ENCODE peak calls at places on chromosomes 6 and 20, in nine cellular contexts. W is PC-9, P is breast epithelium, H is small intestine, G is esophagus squamous epithelium, F is IMR-90, M is aorta, Q is fibroblast of lung, X is HAP-1. T is an unnamed sample. For H3K4me1, the result is how much of the 10 kb centered on the place peaks cover.

GRCh38 chr20:62581806-62582205 is 60.5 kb upstream of the SLCO4A1 start:
- DNase-seq in W (no peak), P (no peak), H (no peak), G (no peak), F (no peak), M (no peak), Q (no peak), X (no peak), T (no peak)

GRCh38 chr6:157879034-157879872 is 56.2 kb downstream of the SNX9 start:
- DNase-seq in W (no peak), P (no peak), H (no peak), G (no peak), F (no peak), M (no peak), Q (no peak), X (peak), T (no peak)

GRCh38 chr20:23136893-23137745 is 51.0 kb upstream of the CD93 start:
- DNase-seq in W (peak), P (no peak), H (no peak), G (no peak), F (no peak), M (peak), Q (no peak), X (no peak), T (no peak)

GRCh38 chr20:17966432-17967312 is 1.9 kb downstream of the SNX5 start:
- DNase-seq in W (no peak), P (no peak), H (peak), G (no peak), F (peak), M (no peak), Q (peak), X (peak), T (no peak)

GRCh38 chr6:164085552-164086325 is 671.2 kb downstream of the QKI start:
- DNase-seq in W (no peak), P (peak), H (no peak), G (no peak), F (no peak), M (peak), Q (peak), X (no peak), T (no peak)

GRCh38 chr6:63560806-63561672 is 11.2 kb upstream of the LOC128125822 start:
- DNase-seq in W (no peak), P (no peak), H (no peak), G (no peak), F (peak), M (no peak), Q (peak), X (no peak), T (no peak)

GRCh38 chr6:158766621-158767435 is 52.3 kb downstream of the EZR start:
- DNase-seq in W (no peak), P (no peak), H (no peak), G (no peak), F (no peak), M (no peak), Q (peak), X (no peak), T (no peak)

GRCh38 chr20:12166053-12166717 is 248.5 kb downstream of the BTBD3 start:
- DNase-seq in W (no peak), P (peak), H (peak), G (no peak), F (peak), M (peak), Q (peak), X (no peak), T (no peak)

GRCh38 chr6:29793796-29794195 is 33.8 kb upstream of the HLA-G start:
- DNase-seq in W (no peak), P (no peak), H (no peak), G (no peak), F (no peak), M (no peak), Q (no peak), X (no peak), T (no peak)

GRCh38 chr20:18496740-18497592 is at the start of gene RBBP9:
- DNase-seq in W (peak), P (peak), H (peak), G (peak), F (peak), M (peak), Q (peak), X (peak), T (peak)

GRCh38 chr6:30282522-30282921 is 44.2 kb upstream of the TRIM39 start:
- DNase-seq in W (no peak), P (no peak), H (no peak), G (no peak), F (no peak), M (no peak), Q (no peak), X (no peak), T (no peak)

GRCh38 chr6:87093199-87093598 is 1.7 kb downstream of the CGA start:
- DNase-seq in W (no peak), P (no peak), H (no peak), G (no peak), F (no peak), M (no peak), Q (no peak), X (no peak), T (no peak)

GRCh38 chr6:84021625-84022024 is 11.9 kb upstream of the MRAP2 start:
- DNase-seq in W (no peak), P (no peak), H (no peak), G (no peak), F (no peak), M (no peak), Q (no peak), X (no peak), T (no peak)

GRCh38 chr20:2698186-2698817 is 5.7 kb downstream of the EBF4 start:
- DNase-seq in W (no peak), P (peak), H (no peak), G (no peak), F (no peak), M (no peak), Q (no peak), X (no peak), T (no peak)

GRCh38 chr20:58021481-58021880 is 207.0 kb downstream of the ANKRD60 start:
- DNase-seq in W (no peak), P (peak), H (no peak), G (no peak), F (no peak), M (peak), Q (no peak), X (no peak), T (no peak)

GRCh38 chr20:38665094-38665493 is 59.2 kb upstream of the SLC32A1 start:
- DNase-seq in W (no peak), P (no peak), H (no peak), G (no peak), F (no peak), M (no peak), Q (no peak), X (no peak), T (no peak)

GRCh38 chr6:138291036-138291848 is 73.0 kb upstream of the PBOV1 start:
- DNase-seq in W (no peak), P (no peak), H (no peak), G (no peak), F (no peak), M (no peak), Q (no peak), X (no peak), T (no peak)

GRCh38 chr6:3283641-3284435 is 25.1 kb downstream of the PSMG4 start:
- DNase-seq in W (no peak), P (no peak), H (no peak), G (no peak), F (no peak), M (no peak), Q (no peak), X (no peak), T (no peak)

GRCh38 chr20:40866056-40866455 is 162.6 kb upstream of the TOP1 start:
- DNase-seq in W (no peak), P (no peak), H (no peak), G (no peak), F (no peak), M (no peak), Q (no peak), X (no peak), T (no peak)
- H3K4me1 ChIP-seq in W (under half), P (under half), H (under half), G (under half), F (under half), M (under half), Q (under half), X (under half), T (under half)

GRCh38 chr20:44597930-44598329 is 15.6 kb downstream of the PKIG start:
- DNase-seq in W (no peak), P (no peak), H (no peak), G (no peak), F (no peak), M (no peak), Q (no peak), X (no peak), T (no peak)
- H3K4me1 ChIP-seq in W (under half), P (under half), H (under half), G (under half), F (under half), M (under half), Q (under half), X (under half), T (under half)

DNA sequence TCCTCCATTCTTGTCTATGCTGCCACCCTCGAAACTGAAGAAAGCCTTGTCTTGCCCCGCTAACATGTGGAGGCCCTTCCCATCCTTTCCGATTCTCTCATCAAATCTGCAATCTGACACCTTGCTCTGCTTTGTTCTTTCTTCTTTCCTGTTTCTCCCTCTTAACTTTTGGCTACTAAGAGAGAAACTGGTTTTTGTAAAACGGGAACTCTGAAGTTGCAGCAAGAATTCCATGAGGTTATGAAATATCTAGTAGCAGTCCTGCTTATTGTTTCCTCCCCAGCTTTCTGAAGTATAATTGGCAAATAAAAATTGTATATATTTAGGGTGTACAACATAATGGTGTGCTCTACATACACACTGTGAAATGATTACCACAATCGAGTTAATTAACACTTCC is 80.2 kb downstream of the MAP7 start:
- DNase-seq in W (no peak), P (no peak), H (no peak), G (no peak), F (no peak), M (no peak), Q (no peak), X (no peak), T (no peak)
- H3K4me1 ChIP-seq in W (under half), P (under half), H (under half), G (under half), F (under half), M (under half), Q (under half), X (under half), T (under half)

GRCh38 chr6:25930532-25931410 is at the start of gene SLC17A2:
- DNase-seq in W (no peak), P (no peak), H (peak), G (no peak), F (no peak), M (no peak), Q (no peak), X (no peak), T (no peak)

GRCh38 chr6:25925808-25926325 is 4.6 kb downstream of the SLC17A2 start:
- DNase-seq in W (no peak), P (no peak), H (peak), G (no peak), F (no peak), M (no peak), Q (no peak), X (no peak), T (no peak)

GRCh38 chr6:25927721-25928359 is 2.7 kb downstream of the SLC17A2 start:
- DNase-seq in W (no peak), P (no peak), H (no peak), G (no peak), F (peak), M (no peak), Q (peak), X (no peak), T (no peak)

GRCh38 chr6:25928562-25929324 is 1.7 kb downstream of the SLC17A2 start:
- DNase-seq in W (no peak), P (no peak), H (peak), G (no peak), F (no peak), M (no peak), Q (no peak), X (no peak), T (no peak)

GRCh38 chr6:25927177-25927576 is 3.3 kb downstream of the SLC17A2 start:
- DNase-seq in W (no peak), P (no peak), H (no peak), G (no peak), F (no peak), M (no peak), Q (no peak), X (no peak), T (no peak)
- H3K4me1 ChIP-seq in W (under half), P (under half), H (under half), G (under half), F (under half), M (under half), Q (under half), X (under half), T (under half)

GRCh38 chr6:43786664-43787329 is 16.8 kb downstream of the VEGFA start:
- DNase-seq in W (no peak), P (no peak), H (no peak), G (no peak), F (peak), M (no peak), Q (no peak), X (no peak), T (no peak)

GRCh38 chr6:43789447-43789846 is 19.4 kb downstream of the VEGFA start:
- DNase-seq in W (no peak), P (no peak), H (no peak), G (no peak), F (no peak), M (no peak), Q (no peak), X (no peak), T (no peak)

GRCh38 chr6:43785904-43786303 is 15.9 kb downstream of the VEGFA start:
- DNase-seq in W (no peak), P (no peak), H (no peak), G (no peak), F (no peak), M (no peak), Q (no peak), X (no peak), T (no peak)

GRCh38 chr6:43790031-43790430 is 20.0 kb downstream of the VEGFA start:
- DNase-seq in W (no peak), P (no peak), H (no peak), G (no peak), F (no peak), M (peak), Q (peak), X (no peak), T (no peak)

GRCh38 chr6:43788305-43788704 is 18.3 kb downstream of the VEGFA start:
- DNase-seq in W (no peak), P (no peak), H (no peak), G (no peak), F (no peak), M (no peak), Q (no peak), X (no peak), T (no peak)
- H3K4me1 ChIP-seq in W (under half), P (under half), H (under half), G (under half), F (under half), M (under half), Q (under half), X (under half), T (under half)

DNA sequence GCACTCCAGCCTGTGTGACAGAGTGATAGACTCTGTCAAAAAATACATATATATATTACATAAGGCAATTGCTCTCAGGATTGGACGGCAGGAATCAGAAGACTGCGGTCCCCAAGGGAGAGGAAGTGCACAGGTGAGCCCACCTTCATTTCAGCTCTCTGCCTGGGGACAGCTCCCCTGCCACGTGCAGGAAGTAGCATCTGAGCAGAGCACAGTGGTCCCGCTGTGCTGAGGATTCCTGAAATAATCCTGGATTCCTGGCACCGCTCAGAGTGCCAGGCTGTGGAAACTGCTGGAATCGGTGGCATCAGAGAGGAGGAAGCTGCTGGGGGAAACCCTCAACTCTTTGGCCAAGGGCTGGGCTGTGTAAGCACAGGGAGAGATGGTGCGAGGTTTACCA is 27.7 kb downstream of the NFATC2 start:
- DNase-seq in W (no peak), P (no peak), H (no peak), G (no peak), F (no peak), M (no peak), Q (no peak), X (no peak), T (no peak)
- H3K4me1 ChIP-seq in W (under half), P (under half), H (under half), G (under half), F (under half), M (under half), Q (under half), X (under half), T (under half)

GRCh38 chr6:21666200-21666671 is 72.7 kb downstream of the SOX4 start:
- DNase-seq in W (no peak), P (peak), H (no peak), G (no peak), F (no peak), M (peak), Q (no peak), X (peak), T (no peak)
- H3K4me1 ChIP-seq in W (under half), P (under half), H (under half), G (under half), F (under half), M (under half), Q (under half), X (under half), T (under half)

GRCh38 chr20:53829706-53830521 is 236.3 kb upstream of the ZNF217 start:
- DNase-seq in W (peak), P (no peak), H (peak), G (no peak), F (peak), M (no peak), Q (peak), X (peak), T (no peak)

GRCh38 chr20:53827996-53828672 is 234.5 kb upstream of the ZNF217 start:
- DNase-seq in W (peak), P (no peak), H (no peak), G (no peak), F (peak), M (no peak), Q (peak), X (peak), T (no peak)

GRCh38 chr20:53827292-53827995 is 233.8 kb upstream of the ZNF217 start:
- DNase-seq in W (no peak), P (no peak), H (no peak), G (no peak), F (no peak), M (no peak), Q (peak), X (no peak), T (no peak)

GRCh38 chr20:53828673-53829085 is 235.0 kb upstream of the ZNF217 start:
- DNase-seq in W (peak), P (peak), H (no peak), G (no peak), F (peak), M (no peak), Q (peak), X (peak), T (no peak)

GRCh38 chr20:53829086-53829703 is 235.6 kb upstream of the ZNF217 start:
- DNase-seq in W (peak), P (no peak), H (peak), G (no peak), F (peak), M (no peak), Q (peak), X (peak), T (no peak)
- H3K4me1 ChIP-seq in W (half or more), P (under half), H (under half), G (under half), F (under half), M (under half), Q (under half), X (under half), T (under half)

DNA sequence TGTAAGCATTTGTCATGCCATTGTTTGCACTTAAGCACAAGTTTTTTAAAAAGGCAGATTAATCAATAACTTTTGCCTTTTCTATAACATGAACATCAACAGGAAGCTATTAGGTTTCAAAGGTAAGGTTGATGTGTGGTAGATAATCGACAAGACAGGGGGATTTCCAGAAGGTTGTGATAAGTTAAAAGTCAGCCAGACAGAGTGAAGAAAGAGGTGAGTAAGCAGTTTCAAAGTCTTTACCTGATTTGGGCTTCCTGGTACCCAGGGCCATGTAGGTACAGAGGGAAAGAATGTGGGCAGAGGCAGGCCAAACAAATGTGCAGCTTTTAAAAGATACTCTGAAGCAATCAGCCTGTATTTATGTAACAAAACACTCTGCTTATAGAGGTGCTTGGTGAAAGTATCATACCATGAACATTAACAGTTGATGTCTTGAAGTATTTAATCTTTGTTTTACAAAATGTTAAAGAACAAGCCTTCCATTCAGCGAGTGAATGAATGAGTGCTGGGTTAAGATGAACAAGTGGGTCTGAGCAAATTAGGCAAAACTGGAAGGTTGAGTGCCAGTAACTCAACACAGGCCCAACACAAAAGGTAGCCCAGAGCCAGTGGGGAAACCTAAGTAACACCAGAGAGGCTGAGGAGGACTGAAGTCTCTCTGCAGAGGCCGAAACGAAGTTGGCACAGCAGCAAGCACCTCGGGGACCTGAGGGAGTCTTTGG is 60.2 kb downstream of the LRRC1 start:
- DNase-seq in W (peak), P (no peak), H (peak), G (no peak), F (no peak), M (no peak), Q (no peak), X (no peak), T (no peak)
- H3K4me1 ChIP-seq in W (under half), P (under half), H (under half), G (under half), F (under half), M (under half), Q (under half), X (under half), T (under half)